ENCODE peak calls at places on chromosomes 3 and 15, in four cellular contexts. One of them, this sample, is unnamed.

GRCh38 chr3:129967761-129968160 is 6.8 kb upstream of the TRH start:
- DNase-seq in HepG2: no peak
- DNase-seq in SK-N-SH: no peak
- DNase-seq in GM12878: no peak
- DNase-seq in this sample: no peak

GRCh38 chr15:72785452-72786243 is 2.1 kb upstream of the ADPGK start:
- DNase-seq in HepG2: no peak
- DNase-seq in SK-N-SH: no peak
- DNase-seq in GM12878: no peak
- DNase-seq in this sample: no peak

GRCh38 chr3:43286886-43287301 is 554 bp downstream of the SNRK start:
- DNase-seq in HepG2: no peak
- DNase-seq in SK-N-SH: peak; percentile 79
- DNase-seq in GM12878: no peak
- DNase-seq in this sample: peak; percentile 8

GRCh38 chr3:193951859-193952258 is 184.1 kb upstream of the HES1 start:
- DNase-seq in HepG2: no peak
- DNase-seq in SK-N-SH: no peak
- DNase-seq in GM12878: no peak
- DNase-seq in this sample: no peak

GRCh38 chr3:70360985-70361384 is 48.5 kb upstream of the MDFIC2 start:
- DNase-seq in HepG2: no peak
- DNase-seq in SK-N-SH: no peak
- DNase-seq in GM12878: peak; percentile 19
- DNase-seq in this sample: no peak

GRCh38 chr3:197029511-197030167 is at the start of gene MELTF:
- DNase-seq in HepG2: peak; percentile 27
- DNase-seq in SK-N-SH: peak; percentile 99
- DNase-seq in GM12878: no peak
- DNase-seq in this sample: peak; percentile 75

GRCh38 chr15:34657469-34658127 is 74.1 kb upstream of the GOLGA8B start:
- DNase-seq in HepG2: no peak
- DNase-seq in SK-N-SH: no peak
- DNase-seq in GM12878: no peak
- DNase-seq in this sample: no peak

GRCh38 chr15:101042320-101042719 is 123.2 kb downstream of the LRRK1 start:
- DNase-seq in HepG2: no peak
- DNase-seq in SK-N-SH: no peak
- DNase-seq in GM12878: no peak
- DNase-seq in this sample: no peak

GRCh38 chr3:165783383-165783782 is 53.8 kb downstream of the BCHE start:
- DNase-seq in HepG2: peak; percentile 58
- DNase-seq in SK-N-SH: no peak
- DNase-seq in GM12878: no peak
- DNase-seq in this sample: no peak

GRCh38 chr3:184341925-184342324 is 4.5 kb downstream of the FAM131A start:
- DNase-seq in HepG2: no peak
- DNase-seq in SK-N-SH: no peak
- DNase-seq in GM12878: no peak
- DNase-seq in this sample: no peak

GRCh38 chr3:25594007-25594502 is 70.7 kb downstream of the TOP2B start:
- DNase-seq in HepG2: peak; percentile 30
- DNase-seq in SK-N-SH: peak; percentile 64
- DNase-seq in GM12878: no peak
- DNase-seq in this sample: peak; percentile 69

GRCh38 chr15:28918141-28918983 is 32.6 kb downstream of the APBA2 start:
- DNase-seq in HepG2: peak; percentile 20
- DNase-seq in SK-N-SH: no peak
- DNase-seq in GM12878: no peak
- DNase-seq in this sample: peak; percentile 75

GRCh38 chr3:175646865-175647264 is 787.7 kb downstream of the NAALADL2 start:
- DNase-seq in HepG2: no peak
- DNase-seq in SK-N-SH: no peak
- DNase-seq in GM12878: no peak
- DNase-seq in this sample: no peak

GRCh38 chr15:68518046-68518445 is 60.7 kb upstream of the CORO2B start:
- DNase-seq in HepG2: no peak
- DNase-seq in SK-N-SH: no peak
- DNase-seq in GM12878: no peak
- DNase-seq in this sample: no peak

GRCh38 chr3:65561617-65562016 is 477.1 kb downstream of the MAGI1 start:
- DNase-seq in HepG2: no peak
- DNase-seq in SK-N-SH: no peak
- DNase-seq in GM12878: no peak
- DNase-seq in this sample: no peak

GRCh38 chr3:185280572-185281365 is 26.9 kb upstream of the EHHADH start:
- DNase-seq in HepG2: peak; percentile 78
- DNase-seq in SK-N-SH: peak; percentile 54
- DNase-seq in GM12878: peak; percentile 23
- DNase-seq in this sample: peak; percentile 73

GRCh38 chr15:63523306-63523990 is 19.1 kb downstream of the USP3 start:
- DNase-seq in HepG2: no peak
- DNase-seq in SK-N-SH: no peak
- DNase-seq in GM12878: no peak
- DNase-seq in this sample: no peak

GRCh38 chr3:135992072-135992471 is 26.5 kb downstream of the PPP2R3A start:
- DNase-seq in HepG2: no peak
- DNase-seq in SK-N-SH: no peak
- DNase-seq in GM12878: no peak
- DNase-seq in this sample: no peak

GRCh38 chr3:71708478-71709098 is 16.6 kb downstream of the EIF4E3 start:
- DNase-seq in HepG2: no peak
- DNase-seq in SK-N-SH: no peak
- DNase-seq in GM12878: no peak
- DNase-seq in this sample: no peak

GRCh38 chr3:186035277-186035676 is 73.6 kb downstream of the ETV5 start:
- DNase-seq in HepG2: no peak
- DNase-seq in SK-N-SH: no peak
- DNase-seq in GM12878: no peak
- DNase-seq in this sample: no peak

GRCh38 chr15:68578960-68579935 is at the start of gene CORO2B:
- DNase-seq in HepG2: no peak
- DNase-seq in SK-N-SH: peak; percentile 87
- DNase-seq in GM12878: no peak
- DNase-seq in this sample: peak; percentile 50

GRCh38 chr3:11996500-11996899 is 7.7 kb upstream of the SYN2 start:
- DNase-seq in HepG2: no peak
- DNase-seq in SK-N-SH: peak; percentile 44
- DNase-seq in GM12878: no peak
- DNase-seq in this sample: no peak

GRCh38 chr3:11991751-11992150 is 12.4 kb upstream of the SYN2 start:
- DNase-seq in HepG2: no peak
- DNase-seq in SK-N-SH: no peak
- DNase-seq in GM12878: no peak
- DNase-seq in this sample: no peak

GRCh38 chr3:11998091-11998490 is 6.1 kb upstream of the SYN2 start:
- DNase-seq in HepG2: no peak
- DNase-seq in SK-N-SH: no peak
- DNase-seq in GM12878: no peak
- DNase-seq in this sample: no peak

GRCh38 chr3:11989383-11990050 is 14.7 kb upstream of the SYN2 start:
- DNase-seq in HepG2: no peak
- DNase-seq in SK-N-SH: no peak
- DNase-seq in GM12878: no peak
- DNase-seq in this sample: no peak

DNA sequence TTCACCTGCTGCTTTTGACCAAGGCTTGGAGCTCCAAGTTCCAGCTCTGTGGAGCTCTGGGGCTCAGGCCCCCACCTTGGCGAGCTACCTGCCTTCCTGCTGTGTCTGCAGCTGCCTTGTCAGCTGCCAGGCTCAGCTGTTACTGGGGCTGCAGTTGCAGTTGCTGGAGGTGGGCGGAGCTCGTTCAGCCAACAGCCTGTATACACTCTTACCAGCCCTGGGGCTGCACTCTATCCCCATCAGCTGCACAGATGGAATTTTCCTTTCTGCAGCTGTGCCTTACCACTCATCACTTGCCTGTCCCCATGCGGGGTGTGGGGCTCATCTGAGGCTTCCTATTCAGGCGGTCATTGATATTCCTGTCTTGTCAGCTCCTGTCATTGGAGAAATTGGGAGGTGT is 9.1 kb upstream of the SYN2 start:
- DNase-seq in HepG2: no peak
- DNase-seq in SK-N-SH: peak; percentile 75
- DNase-seq in GM12878: no peak
- DNase-seq in this sample: no peak
- TF ChIP-seq PBX3 in HepG2: no peak
- TF ChIP-seq PBX3 in SK-N-SH: no peak
- TF ChIP-seq PBX3 in GM12878: no peak
- TF ChIP-seq PBX3 in this sample: no peak

GRCh38 chr15:51093865-51094605 is 671 bp downstream of the TNFAIP8L3 start:
- DNase-seq in HepG2: peak; percentile 40
- DNase-seq in SK-N-SH: peak; percentile 62
- DNase-seq in GM12878: no peak
- DNase-seq in this sample: no peak
- TF ChIP-seq PBX3 in HepG2: no peak
- TF ChIP-seq PBX3 in SK-N-SH: no peak
- TF ChIP-seq PBX3 in GM12878: no peak
- TF ChIP-seq PBX3 in this sample: no peak

GRCh38 chr15:38070778-38071177 is 136.3 kb downstream of the TMCO5A start:
- DNase-seq in HepG2: no peak
- DNase-seq in SK-N-SH: no peak
- DNase-seq in GM12878: no peak
- DNase-seq in this sample: no peak

GRCh38 chr15:38068600-38068999 is 134.2 kb downstream of the TMCO5A start:
- DNase-seq in HepG2: no peak
- DNase-seq in SK-N-SH: no peak
- DNase-seq in GM12878: no peak
- DNase-seq in this sample: no peak

GRCh38 chr15:38069001-38069400 is 134.6 kb downstream of the TMCO5A start:
- DNase-seq in HepG2: no peak
- DNase-seq in SK-N-SH: peak; percentile 63
- DNase-seq in GM12878: peak; percentile 74
- DNase-seq in this sample: peak; percentile 17

GRCh38 chr15:38071211-38071972 is 137.0 kb downstream of the TMCO5A start:
- DNase-seq in HepG2: no peak
- DNase-seq in SK-N-SH: no peak
- DNase-seq in GM12878: no peak
- DNase-seq in this sample: no peak

DNA sequence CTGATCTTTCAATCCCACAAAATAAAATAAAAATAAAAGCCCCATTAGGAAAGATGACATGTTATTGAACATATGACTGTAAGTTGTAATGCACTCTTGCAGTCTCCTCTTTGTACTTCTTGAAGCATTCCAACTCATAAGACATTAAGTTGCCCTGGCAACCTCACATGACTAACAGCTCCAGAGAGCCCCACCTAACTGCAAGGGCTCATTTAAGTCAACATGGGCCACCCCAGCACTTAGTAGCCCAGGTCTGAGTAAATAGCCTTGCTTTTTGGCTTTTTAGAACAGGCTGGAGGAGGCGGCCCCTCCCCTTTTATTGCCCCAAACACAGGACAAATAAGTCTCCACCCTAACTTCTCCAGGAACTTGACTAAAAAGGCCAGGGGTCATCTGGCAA is 135.1 kb downstream of the TMCO5A start:
- DNase-seq in HepG2: no peak
- DNase-seq in SK-N-SH: peak; percentile 16
- DNase-seq in GM12878: no peak
- DNase-seq in this sample: peak; percentile 49
- TF ChIP-seq PBX3 in HepG2: no peak
- TF ChIP-seq PBX3 in SK-N-SH: no peak
- TF ChIP-seq PBX3 in GM12878: no peak
- TF ChIP-seq PBX3 in this sample: no peak

DNA sequence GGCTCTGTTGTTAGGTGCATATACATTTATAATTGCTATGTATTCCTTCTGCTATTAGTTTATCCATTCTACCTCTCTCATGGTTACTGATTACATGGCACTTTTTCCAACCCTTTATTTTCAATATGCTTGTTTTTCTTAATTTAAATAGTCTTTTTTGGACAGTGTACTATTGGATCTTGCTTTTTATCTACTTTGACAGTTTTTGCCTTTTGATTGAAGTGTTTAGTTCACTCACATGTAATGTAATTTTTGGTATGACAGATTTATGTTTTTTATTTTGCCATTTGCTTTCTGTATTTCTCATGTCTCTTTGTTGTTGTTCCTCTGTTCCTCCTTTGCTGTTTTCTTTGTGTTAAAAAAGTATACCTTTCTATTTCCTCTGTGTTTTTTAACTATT is 44.5 kb downstream of the TRPC1 start:
- DNase-seq in HepG2: no peak
- DNase-seq in SK-N-SH: no peak
- DNase-seq in GM12878: no peak
- DNase-seq in this sample: no peak
- TF ChIP-seq PBX3 in HepG2: no peak
- TF ChIP-seq PBX3 in SK-N-SH: no peak
- TF ChIP-seq PBX3 in GM12878: no peak
- TF ChIP-seq PBX3 in this sample: no peak

GRCh38 chr15:62449638-62450037 is 284.6 kb upstream of the C2CD4B start:
- DNase-seq in HepG2: no peak
- DNase-seq in SK-N-SH: no peak
- DNase-seq in GM12878: no peak
- DNase-seq in this sample: no peak
- TF ChIP-seq PBX3 in HepG2: no peak
- TF ChIP-seq PBX3 in SK-N-SH: no peak
- TF ChIP-seq PBX3 in GM12878: no peak
- TF ChIP-seq PBX3 in this sample: no peak